ENCODE peak calls at places on chromosomes 16 and 17, in five cellular contexts. X is heart right ventricle, J is AG10803, M is AG04450, R is Calu3. V is an unnamed sample.

GRCh38 chr16:86664518-86665318 is 86.4 kb downstream of the FOXL1 start:
- DNase-seq in X (no peak), J (peak), M (peak), R (peak), V (no peak)

GRCh38 chr17:82247856-82248671 is 19.2 kb downstream of the SLC16A3 start:
- DNase-seq in X (no peak), J (no peak), M (no peak), R (no peak), V (no peak)

GRCh38 chr16:88649924-88650748 is 717 bp downstream of the CYBA start:
- DNase-seq in X (peak), J (peak), M (no peak), R (no peak), V (no peak)

GRCh38 chr17:41692722-41693521 is 4.2 kb downstream of the EIF1 start:
- DNase-seq in X (no peak), J (peak), M (no peak), R (no peak), V (no peak)

GRCh38 chr17:48294989-48295892 is 134.8 kb downstream of the SKAP1 start:
- DNase-seq in X (no peak), J (no peak), M (no peak), R (no peak), V (no peak)

GRCh38 chr16:2532494-2533141 is 1.4 kb upstream of the CEMP1 start:
- DNase-seq in X (peak), J (peak), M (no peak), R (peak), V (no peak)

GRCh38 chr16:56848955-56849689 is 15.9 kb upstream of the SLC12A3 start:
- DNase-seq in X (no peak), J (peak), M (no peak), R (no peak), V (no peak)

GRCh38 chr16:50666658-50667496 is 14.2 kb downstream of the SNX20 start:
- DNase-seq in X (no peak), J (no peak), M (no peak), R (no peak), V (no peak)

GRCh38 chr17:15323147-15323546 is 18.2 kb downstream of the TEKT3 start:
- DNase-seq in X (peak), J (no peak), M (no peak), R (no peak), V (no peak)

DNA sequence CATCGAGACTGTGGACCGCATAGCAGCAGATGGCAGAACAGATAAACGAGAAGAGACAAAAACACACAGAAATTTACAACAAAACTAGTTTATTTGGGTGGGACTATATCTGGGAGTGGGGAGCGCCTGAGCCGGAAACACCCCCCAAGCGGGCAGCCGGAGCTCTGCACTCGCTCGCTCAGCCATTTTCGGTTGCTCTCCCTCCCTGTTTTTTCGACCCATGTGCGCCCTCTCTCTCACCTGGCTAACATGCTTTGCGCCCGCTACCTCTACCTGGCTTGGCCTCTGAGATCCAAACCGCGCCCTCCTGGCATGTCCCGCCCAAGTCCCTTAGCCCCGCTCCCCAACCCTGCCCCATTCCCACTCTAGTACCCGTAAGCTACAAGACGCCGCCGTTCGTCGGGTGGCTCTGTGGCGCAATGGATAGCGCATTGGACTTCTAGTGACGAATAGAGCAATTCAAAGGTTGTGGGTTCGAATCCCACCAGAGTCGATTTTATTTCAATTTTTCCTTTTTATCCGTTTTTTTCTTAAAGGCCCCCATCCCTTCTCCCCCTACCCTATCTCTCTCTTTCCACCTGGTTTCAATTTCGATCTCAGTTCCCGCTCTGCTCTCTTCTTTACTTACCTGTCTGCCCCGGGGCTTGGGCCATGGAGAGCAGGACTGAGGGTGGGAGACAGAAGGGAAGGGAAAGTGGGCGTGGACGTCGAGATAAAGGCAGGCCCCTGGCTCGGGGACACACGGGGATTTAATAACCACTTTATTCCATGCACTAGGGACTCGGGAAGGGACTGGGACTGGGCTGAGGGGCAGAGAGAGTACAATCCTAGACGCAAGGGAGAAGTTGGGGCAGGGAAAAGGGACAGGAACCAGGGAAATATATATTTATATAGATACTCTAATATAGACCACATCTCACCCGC is 2.5 kb upstream of the ALOXE3 start:
- DNase-seq in X (peak), J (peak), M (no peak), R (peak), V (peak)
- TF ChIP-seq CTCF in X (peak), J (peak), M (peak), R (peak), V (no peak)

GRCh38 chr17:54967621-54968258 is 714 bp downstream of the COX11 start:
- DNase-seq in X (no peak), J (peak), M (no peak), R (peak), V (no peak)
- TF ChIP-seq CTCF in X (no peak), J (no peak), M (no peak), R (no peak), V (no peak)

DNA sequence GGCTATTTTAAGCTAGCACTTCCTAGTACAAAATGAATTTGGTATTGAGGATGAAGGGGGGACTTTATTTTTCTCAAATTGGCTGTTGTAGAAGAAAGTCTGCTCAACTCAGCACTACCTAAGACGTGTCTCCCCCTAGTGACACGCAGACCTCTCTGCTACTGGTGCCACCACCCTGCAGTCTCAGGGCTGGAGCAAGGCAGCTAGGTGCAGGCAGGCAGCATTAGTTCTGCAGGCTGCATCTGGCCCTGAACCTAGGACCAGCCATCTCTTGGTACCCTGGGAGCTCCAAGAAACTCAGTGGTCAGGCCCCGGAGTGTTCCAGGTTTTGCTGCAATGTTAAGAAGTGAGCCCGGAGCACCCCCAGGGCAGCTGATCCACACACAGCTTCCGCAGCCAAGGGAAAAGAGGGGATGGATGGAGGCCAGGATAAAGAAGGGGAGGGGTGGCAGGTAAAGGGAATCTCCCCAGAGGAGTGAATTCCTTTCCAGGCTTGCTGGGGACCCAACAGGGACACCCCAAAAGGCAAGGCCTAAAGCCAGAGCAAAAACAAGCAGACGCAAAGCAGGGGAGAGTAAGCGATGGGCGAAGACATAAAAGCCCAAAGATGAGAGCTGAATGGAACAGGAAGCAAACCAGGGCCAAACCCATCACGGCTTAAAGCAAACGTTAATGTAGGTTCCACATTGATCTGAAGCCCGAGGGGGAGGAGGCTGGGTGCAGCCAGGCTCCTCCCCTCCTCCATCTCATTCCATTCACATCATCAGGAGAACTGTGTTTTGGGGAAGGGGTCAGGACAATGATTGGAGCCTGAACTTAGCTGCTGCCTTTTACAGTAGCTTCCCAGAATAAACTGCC is 200.5 kb downstream of the ZFHX3 start:
- DNase-seq in X (no peak), J (peak), M (no peak), R (peak), V (peak)
- TF ChIP-seq CTCF in X (peak), J (peak), M (peak), R (peak), V (no peak)

GRCh38 chr16:46830417-46830901 is 521 bp downstream of the C16orf87 start:
- DNase-seq in X (peak), J (peak), M (no peak), R (no peak), V (peak)
- TF ChIP-seq CTCF in X (peak), J (no peak), M (no peak), R (no peak), V (no peak)

V was measured in endothelial cell.